ENCODE peak calls at places on chromosome 4, in ten cellular contexts. One of them, this sample, is unnamed.

GRCh38 chr4:2427383-2428334 is 8.9 kb downstream of the CFAP99 start:
- DNase-seq in GM23338: no peak
- DNase-seq in fibroblast of lung: no peak
- DNase-seq in endothelial cell of umbilical vein: no peak
- DNase-seq in GM23248: no peak
- DNase-seq in PC-3: no peak
- DNase-seq in K562: no peak
- DNase-seq in astrocyte: no peak
- DNase-seq in neural progenitor cell: no peak
- DNase-seq in HCT116: no peak
- DNase-seq in this sample: no peak

GRCh38 chr4:140372607-140373327 is 679 bp upstream of the SCOC start:
- DNase-seq in GM23338: peak
- DNase-seq in fibroblast of lung: peak
- DNase-seq in endothelial cell of umbilical vein: no peak
- DNase-seq in GM23248: peak
- DNase-seq in PC-3: peak
- DNase-seq in K562: peak
- DNase-seq in astrocyte: no peak
- DNase-seq in neural progenitor cell: peak
- DNase-seq in HCT116: peak
- DNase-seq in this sample: peak

GRCh38 chr4:88724406-88724805 is 26.8 kb upstream of the NAP1L5 start:
- DNase-seq in GM23338: no peak
- DNase-seq in fibroblast of lung: no peak
- DNase-seq in endothelial cell of umbilical vein: no peak
- DNase-seq in GM23248: no peak
- DNase-seq in PC-3: no peak
- DNase-seq in K562: no peak
- DNase-seq in astrocyte: no peak
- DNase-seq in neural progenitor cell: no peak
- DNase-seq in HCT116: no peak
- DNase-seq in this sample: no peak

GRCh38 chr4:38099908-38100407 is 139.8 kb downstream of the PTTG2 start:
- DNase-seq in GM23338: no peak
- DNase-seq in fibroblast of lung: peak
- DNase-seq in endothelial cell of umbilical vein: peak
- DNase-seq in GM23248: peak
- DNase-seq in PC-3: no peak
- DNase-seq in K562: no peak
- DNase-seq in astrocyte: peak
- DNase-seq in neural progenitor cell: no peak
- DNase-seq in HCT116: no peak
- DNase-seq in this sample: no peak

GRCh38 chr4:70559216-70559830 is 32.7 kb upstream of the AMBN start:
- DNase-seq in GM23338: peak
- DNase-seq in fibroblast of lung: peak
- DNase-seq in endothelial cell of umbilical vein: peak
- DNase-seq in GM23248: peak
- DNase-seq in PC-3: peak
- DNase-seq in K562: peak
- DNase-seq in astrocyte: peak
- DNase-seq in neural progenitor cell: peak
- DNase-seq in HCT116: peak
- DNase-seq in this sample: peak

GRCh38 chr4:185113340-185113739 is 29.7 kb upstream of the SLC25A4 start:
- DNase-seq in GM23338: no peak
- DNase-seq in fibroblast of lung: no peak
- DNase-seq in endothelial cell of umbilical vein: no peak
- DNase-seq in GM23248: peak
- DNase-seq in PC-3: no peak
- DNase-seq in K562: peak
- DNase-seq in astrocyte: no peak
- DNase-seq in neural progenitor cell: no peak
- DNase-seq in HCT116: no peak
- DNase-seq in this sample: no peak

GRCh38 chr4:30716671-30717207 is 3.4 kb upstream of the PCDH7 start:
- DNase-seq in GM23338: peak
- DNase-seq in fibroblast of lung: peak
- DNase-seq in endothelial cell of umbilical vein: peak
- DNase-seq in GM23248: peak
- DNase-seq in PC-3: peak
- DNase-seq in K562: no peak
- DNase-seq in astrocyte: peak
- DNase-seq in neural progenitor cell: no peak
- DNase-seq in HCT116: no peak
- DNase-seq in this sample: no peak

GRCh38 chr4:48129307-48130014 is 4.6 kb downstream of the TXK start:
- DNase-seq in GM23338: peak
- DNase-seq in fibroblast of lung: no peak
- DNase-seq in endothelial cell of umbilical vein: no peak
- DNase-seq in GM23248: no peak
- DNase-seq in PC-3: peak
- DNase-seq in K562: peak
- DNase-seq in astrocyte: no peak
- DNase-seq in neural progenitor cell: no peak
- DNase-seq in HCT116: no peak
- DNase-seq in this sample: no peak

GRCh38 chr4:158750379-158750778 is 18.4 kb upstream of the FNIP2 start:
- DNase-seq in GM23338: no peak
- DNase-seq in fibroblast of lung: peak
- DNase-seq in endothelial cell of umbilical vein: no peak
- DNase-seq in GM23248: peak
- DNase-seq in PC-3: peak
- DNase-seq in K562: no peak
- DNase-seq in astrocyte: peak
- DNase-seq in neural progenitor cell: no peak
- DNase-seq in HCT116: no peak
- DNase-seq in this sample: no peak

GRCh38 chr4:120613778-120614177 is 308.7 kb downstream of the PRDM5 start:
- DNase-seq in GM23338: no peak
- DNase-seq in fibroblast of lung: no peak
- DNase-seq in endothelial cell of umbilical vein: no peak
- DNase-seq in GM23248: no peak
- DNase-seq in PC-3: no peak
- DNase-seq in K562: no peak
- DNase-seq in astrocyte: no peak
- DNase-seq in neural progenitor cell: no peak
- DNase-seq in HCT116: no peak
- DNase-seq in this sample: no peak

GRCh38 chr4:186653973-186654372 is 69.7 kb downstream of the FAT1 start:
- DNase-seq in GM23338: no peak
- DNase-seq in fibroblast of lung: no peak
- DNase-seq in endothelial cell of umbilical vein: no peak
- DNase-seq in GM23248: no peak
- DNase-seq in PC-3: no peak
- DNase-seq in K562: peak
- DNase-seq in astrocyte: no peak
- DNase-seq in neural progenitor cell: no peak
- DNase-seq in HCT116: no peak
- DNase-seq in this sample: no peak

GRCh38 chr4:125187621-125188176 is 127.1 kb upstream of the FAT4 start:
- DNase-seq in GM23338: no peak
- DNase-seq in fibroblast of lung: peak
- DNase-seq in endothelial cell of umbilical vein: peak
- DNase-seq in GM23248: peak
- DNase-seq in PC-3: peak
- DNase-seq in K562: no peak
- DNase-seq in astrocyte: peak
- DNase-seq in neural progenitor cell: no peak
- DNase-seq in HCT116: no peak
- DNase-seq in this sample: no peak

GRCh38 chr4:13537011-13537831 is 7.1 kb downstream of the NKX3-2 start:
- DNase-seq in GM23338: peak
- DNase-seq in fibroblast of lung: no peak
- DNase-seq in endothelial cell of umbilical vein: no peak
- DNase-seq in GM23248: no peak
- DNase-seq in PC-3: no peak
- DNase-seq in K562: no peak
- DNase-seq in astrocyte: no peak
- DNase-seq in neural progenitor cell: no peak
- DNase-seq in HCT116: no peak
- DNase-seq in this sample: no peak
- TF ChIP-seq EZH2 in GM23338: peak
- TF ChIP-seq EZH2 in fibroblast of lung: peak
- TF ChIP-seq EZH2 in endothelial cell of umbilical vein: peak
- TF ChIP-seq EZH2 in GM23248: peak
- TF ChIP-seq EZH2 in PC-3: no peak
- TF ChIP-seq EZH2 in K562: no peak
- TF ChIP-seq EZH2 in astrocyte: no peak
- TF ChIP-seq EZH2 in neural progenitor cell: peak
- TF ChIP-seq EZH2 in HCT116: no peak
- TF ChIP-seq EZH2 in this sample: no peak

DNA sequence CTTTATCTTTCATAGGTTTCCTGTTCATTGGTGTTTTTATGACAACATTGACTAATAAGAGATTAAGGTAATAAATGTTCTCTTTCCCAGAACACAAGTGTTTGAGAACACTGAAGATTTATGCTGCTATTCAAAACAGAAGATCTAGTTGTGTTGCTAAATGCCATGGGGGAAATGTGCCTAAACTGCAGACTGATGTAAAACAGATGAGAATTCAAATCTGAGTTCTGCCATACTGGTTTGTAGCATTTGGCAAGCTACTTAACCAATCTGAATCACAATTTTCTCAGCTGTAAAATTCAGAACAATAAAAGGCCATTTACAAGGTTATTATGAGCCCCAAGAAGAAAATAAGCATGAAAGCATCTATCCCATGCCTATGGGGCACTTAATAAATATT is 2.3 kb downstream of the SLC10A6 start:
- DNase-seq in GM23338: no peak
- DNase-seq in fibroblast of lung: peak
- DNase-seq in endothelial cell of umbilical vein: peak
- DNase-seq in GM23248: peak
- DNase-seq in PC-3: no peak
- DNase-seq in K562: no peak
- DNase-seq in astrocyte: peak
- DNase-seq in neural progenitor cell: no peak
- DNase-seq in HCT116: no peak
- DNase-seq in this sample: no peak
- H2AFZ ChIP-seq in GM23338: no peak
- H2AFZ ChIP-seq in fibroblast of lung: no peak
- H2AFZ ChIP-seq in endothelial cell of umbilical vein: no peak
- H2AFZ ChIP-seq in GM23248: no peak
- H2AFZ ChIP-seq in PC-3: no peak
- H2AFZ ChIP-seq in K562: no peak
- H2AFZ ChIP-seq in astrocyte: no peak
- H2AFZ ChIP-seq in neural progenitor cell: no peak
- H2AFZ ChIP-seq in HCT116: no peak
- H2AFZ ChIP-seq in this sample: no peak

GRCh38 chr4:42398448-42399355 is 1.4 kb downstream of the SHISA3 start:
- DNase-seq in GM23338: peak
- DNase-seq in fibroblast of lung: no peak
- DNase-seq in endothelial cell of umbilical vein: peak
- DNase-seq in GM23248: no peak
- DNase-seq in PC-3: peak
- DNase-seq in K562: no peak
- DNase-seq in astrocyte: no peak
- DNase-seq in neural progenitor cell: peak
- DNase-seq in HCT116: no peak
- DNase-seq in this sample: no peak

GRCh38 chr4:42399393-42399792 is 2.1 kb downstream of the SHISA3 start:
- DNase-seq in GM23338: peak
- DNase-seq in fibroblast of lung: no peak
- DNase-seq in endothelial cell of umbilical vein: peak
- DNase-seq in GM23248: no peak
- DNase-seq in PC-3: peak
- DNase-seq in K562: no peak
- DNase-seq in astrocyte: no peak
- DNase-seq in neural progenitor cell: peak
- DNase-seq in HCT116: no peak
- DNase-seq in this sample: no peak

GRCh38 chr4:42396361-42397255 is 680 bp upstream of the SHISA3 start:
- DNase-seq in GM23338: peak
- DNase-seq in fibroblast of lung: no peak
- DNase-seq in endothelial cell of umbilical vein: no peak
- DNase-seq in GM23248: peak
- DNase-seq in PC-3: peak
- DNase-seq in K562: no peak
- DNase-seq in astrocyte: no peak
- DNase-seq in neural progenitor cell: peak
- DNase-seq in HCT116: no peak
- DNase-seq in this sample: no peak

GRCh38 chr4:42397256-42397634 is at the start of gene SHISA3:
- DNase-seq in GM23338: peak
- DNase-seq in fibroblast of lung: peak
- DNase-seq in endothelial cell of umbilical vein: peak
- DNase-seq in GM23248: peak
- DNase-seq in PC-3: peak
- DNase-seq in K562: no peak
- DNase-seq in astrocyte: no peak
- DNase-seq in neural progenitor cell: peak
- DNase-seq in HCT116: no peak
- DNase-seq in this sample: no peak

DNA sequence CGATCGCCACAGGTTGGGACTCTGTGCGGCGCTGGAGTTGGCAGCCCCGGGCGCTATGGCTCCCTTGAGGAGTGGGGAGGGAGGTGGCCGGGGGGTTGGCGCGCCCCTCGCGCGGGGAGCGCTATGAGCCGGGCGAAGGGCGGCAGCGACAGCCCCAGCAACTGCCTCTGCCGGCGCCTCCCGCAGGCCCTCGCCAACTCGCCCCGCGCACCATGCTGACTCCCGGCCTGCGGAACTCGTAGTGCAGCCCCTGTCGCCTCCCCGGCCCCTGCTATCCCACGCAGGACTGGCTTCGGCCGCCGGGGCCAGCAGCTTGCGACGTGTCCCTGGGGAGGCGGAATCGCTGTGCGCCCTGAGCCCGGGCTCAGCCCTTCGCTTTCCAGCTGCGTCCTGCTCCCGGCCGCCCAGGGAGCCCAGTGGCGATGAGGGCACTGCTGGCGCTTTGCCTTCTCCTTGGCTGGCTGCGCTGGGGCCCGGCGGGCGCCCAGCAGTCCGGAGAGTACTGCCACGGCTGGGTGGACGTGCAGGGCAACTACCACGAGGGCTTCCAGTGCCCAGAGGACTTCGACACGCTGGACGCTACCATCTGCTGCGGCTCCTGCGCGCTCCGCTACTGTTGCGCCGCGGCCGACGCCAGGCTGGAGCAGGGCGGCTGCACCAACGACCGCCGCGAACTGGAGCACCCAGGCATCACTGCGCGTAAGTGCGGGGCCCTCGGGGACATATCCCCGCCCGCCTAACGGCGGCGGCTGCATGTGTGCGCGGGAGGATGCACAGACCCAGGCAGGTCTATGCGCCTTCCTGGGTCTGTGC is 553 bp downstream of the SHISA3 start:
- DNase-seq in GM23338: peak
- DNase-seq in fibroblast of lung: peak
- DNase-seq in endothelial cell of umbilical vein: peak
- DNase-seq in GM23248: peak
- DNase-seq in PC-3: peak
- DNase-seq in K562: no peak
- DNase-seq in astrocyte: peak
- DNase-seq in neural progenitor cell: peak
- DNase-seq in HCT116: no peak
- DNase-seq in this sample: no peak
- TF ChIP-seq EZH2 in GM23338: peak
- TF ChIP-seq EZH2 in fibroblast of lung: no peak
- TF ChIP-seq EZH2 in endothelial cell of umbilical vein: no peak
- TF ChIP-seq EZH2 in GM23248: no peak
- TF ChIP-seq EZH2 in PC-3: no peak
- TF ChIP-seq EZH2 in K562: no peak
- TF ChIP-seq EZH2 in astrocyte: peak
- TF ChIP-seq EZH2 in neural progenitor cell: peak
- TF ChIP-seq EZH2 in HCT116: no peak
- TF ChIP-seq EZH2 in this sample: no peak

GRCh38 chr4:59704621-59705020 is 1495.5 kb upstream of the ADGRL3 start:
- DNase-seq in GM23338: no peak
- DNase-seq in fibroblast of lung: no peak
- DNase-seq in endothelial cell of umbilical vein: no peak
- DNase-seq in GM23248: no peak
- DNase-seq in PC-3: no peak
- DNase-seq in K562: no peak
- DNase-seq in astrocyte: no peak
- DNase-seq in neural progenitor cell: no peak
- DNase-seq in HCT116: no peak
- DNase-seq in this sample: no peak
- H2AFZ ChIP-seq in GM23338: no peak
- H2AFZ ChIP-seq in fibroblast of lung: no peak
- H2AFZ ChIP-seq in endothelial cell of umbilical vein: no peak
- H2AFZ ChIP-seq in GM23248: no peak
- H2AFZ ChIP-seq in PC-3: peak
- H2AFZ ChIP-seq in K562: no peak
- H2AFZ ChIP-seq in astrocyte: no peak
- H2AFZ ChIP-seq in neural progenitor cell: peak
- H2AFZ ChIP-seq in HCT116: no peak
- H2AFZ ChIP-seq in this sample: no peak

This sample was measured in DND-41.